ENCODE peak calls at places on chromosomes 1 and 21, in five cellular contexts. One of them, this sample, is unnamed.

GRCh38 chr1:209516771-209517471 is 66.6 kb upstream of the CAMK1G start:
- DNase-seq in psoas muscle: no peak
- DNase-seq in AG04449: no peak
- DNase-seq in mucosa of descending colon: no peak
- DNase-seq in breast epithelium: no peak
- DNase-seq in this sample: no peak

GRCh38 chr21:29382029-29382654 is 83.4 kb downstream of the BACH1 start:
- DNase-seq in psoas muscle: no peak
- DNase-seq in mucosa of descending colon: no peak
- DNase-seq in AG04449: peak; percentile 45
- DNase-seq in breast epithelium: no peak
- DNase-seq in this sample: no peak

GRCh38 chr1:91640877-91641526 is 140.4 kb downstream of the CDC7 start:
- DNase-seq in psoas muscle: no peak
- DNase-seq in mucosa of descending colon: no peak
- DNase-seq in AG04449: no peak
- DNase-seq in breast epithelium: no peak
- DNase-seq in this sample: no peak

GRCh38 chr1:42008264-42008663 is 89.5 kb upstream of the HIVEP3 start:
- DNase-seq in AG04449: no peak
- DNase-seq in mucosa of descending colon: no peak
- DNase-seq in breast epithelium: no peak
- DNase-seq in psoas muscle: no peak
- DNase-seq in this sample: no peak

GRCh38 chr1:47569681-47570470 is 132.0 kb downstream of the FOXD2 start:
- DNase-seq in mucosa of descending colon: no peak
- DNase-seq in AG04449: peak; percentile 85
- DNase-seq in psoas muscle: no peak
- DNase-seq in breast epithelium: no peak
- DNase-seq in this sample: no peak

GRCh38 chr1:117815105-117815812 is 114.2 kb downstream of the GDAP2 start:
- DNase-seq in mucosa of descending colon: no peak
- DNase-seq in AG04449: no peak
- DNase-seq in psoas muscle: no peak
- DNase-seq in breast epithelium: no peak
- DNase-seq in this sample: no peak

GRCh38 chr1:114352797-114353196 is 158.2 kb downstream of the TRIM33 start:
- DNase-seq in psoas muscle: no peak
- DNase-seq in breast epithelium: no peak
- DNase-seq in AG04449: no peak
- DNase-seq in mucosa of descending colon: no peak
- DNase-seq in this sample: peak; percentile 83

GRCh38 chr1:61812916-61813315 is 70.6 kb downstream of the PATJ start:
- DNase-seq in psoas muscle: no peak
- DNase-seq in mucosa of descending colon: no peak
- DNase-seq in AG04449: no peak
- DNase-seq in breast epithelium: no peak
- DNase-seq in this sample: no peak

GRCh38 chr1:226863446-226863845 is 7.0 kb upstream of the PSEN2 start:
- DNase-seq in psoas muscle: no peak
- DNase-seq in mucosa of descending colon: no peak
- DNase-seq in breast epithelium: no peak
- DNase-seq in AG04449: no peak
- DNase-seq in this sample: no peak

GRCh38 chr1:91553196-91553595 is 52.5 kb downstream of the CDC7 start:
- DNase-seq in mucosa of descending colon: no peak
- DNase-seq in AG04449: no peak
- DNase-seq in breast epithelium: no peak
- DNase-seq in psoas muscle: no peak
- DNase-seq in this sample: no peak

GRCh38 chr1:223720987-223721591 is 8.8 kb downstream of the CAPN2 start:
- DNase-seq in AG04449: no peak
- DNase-seq in mucosa of descending colon: no peak
- DNase-seq in psoas muscle: no peak
- DNase-seq in breast epithelium: no peak
- DNase-seq in this sample: no peak

GRCh38 chr1:29395724-29396437 is 159.6 kb downstream of the PTPRU start:
- DNase-seq in psoas muscle: no peak
- DNase-seq in breast epithelium: no peak
- DNase-seq in AG04449: no peak
- DNase-seq in mucosa of descending colon: no peak
- DNase-seq in this sample: no peak

GRCh38 chr1:209431402-209431801 is 152.1 kb upstream of the CAMK1G start:
- DNase-seq in breast epithelium: no peak
- DNase-seq in AG04449: no peak
- DNase-seq in psoas muscle: no peak
- DNase-seq in mucosa of descending colon: no peak
- DNase-seq in this sample: no peak

GRCh38 chr1:28781305-28781704 is 30.7 kb upstream of the OPRD1 start:
- DNase-seq in AG04449: no peak
- DNase-seq in breast epithelium: no peak
- DNase-seq in psoas muscle: no peak
- DNase-seq in mucosa of descending colon: no peak
- DNase-seq in this sample: no peak

GRCh38 chr1:150973826-150974579 is 632 bp downstream of the CERS2 start:
- DNase-seq in breast epithelium: no peak
- DNase-seq in AG04449: no peak
- DNase-seq in psoas muscle: peak; percentile 67
- DNase-seq in mucosa of descending colon: peak; percentile 67
- DNase-seq in this sample: no peak

GRCh38 chr1:167565922-167566321 is 12.4 kb upstream of the CREG1 start:
- DNase-seq in mucosa of descending colon: no peak
- DNase-seq in breast epithelium: no peak
- DNase-seq in psoas muscle: no peak
- DNase-seq in AG04449: no peak
- DNase-seq in this sample: no peak

GRCh38 chr1:169109561-169110134 is 3.2 kb downstream of the ATP1B1 start:
- DNase-seq in mucosa of descending colon: no peak
- DNase-seq in psoas muscle: no peak
- DNase-seq in breast epithelium: peak; percentile 58
- DNase-seq in AG04449: peak; percentile 37
- DNase-seq in this sample: no peak

GRCh38 chr1:109397451-109398342 is at the start of gene SORT1:
- DNase-seq in breast epithelium: peak; percentile 71
- DNase-seq in AG04449: no peak
- DNase-seq in mucosa of descending colon: peak; percentile 87
- DNase-seq in psoas muscle: peak; percentile 91
- DNase-seq in this sample: peak; percentile 56

GRCh38 chr1:29171089-29171488 is 10.6 kb downstream of the SRSF4 start:
- DNase-seq in AG04449: no peak
- DNase-seq in psoas muscle: no peak
- DNase-seq in breast epithelium: no peak
- DNase-seq in mucosa of descending colon: no peak
- DNase-seq in this sample: no peak

GRCh38 chr1:91804546-91805023 is 81.4 kb downstream of the TGFBR3 start:
- DNase-seq in mucosa of descending colon: no peak
- DNase-seq in AG04449: no peak
- DNase-seq in psoas muscle: no peak
- DNase-seq in breast epithelium: no peak
- DNase-seq in this sample: no peak

GRCh38 chr1:53341961-53342707 is 14.3 kb upstream of the LRP8 start:
- DNase-seq in psoas muscle: no peak
- DNase-seq in breast epithelium: peak; percentile 14
- DNase-seq in mucosa of descending colon: no peak
- DNase-seq in AG04449: no peak
- DNase-seq in this sample: no peak

GRCh38 chr1:198212126-198212525 is 55.3 kb downstream of the NEK7 start:
- DNase-seq in psoas muscle: no peak
- DNase-seq in breast epithelium: no peak
- DNase-seq in mucosa of descending colon: no peak
- DNase-seq in AG04449: no peak
- DNase-seq in this sample: no peak

GRCh38 chr1:19735419-19736127 is 64.1 kb downstream of the TMCO4 start:
- DNase-seq in mucosa of descending colon: no peak
- DNase-seq in breast epithelium: no peak
- DNase-seq in psoas muscle: peak; percentile 89
- DNase-seq in AG04449: peak; percentile 93
- DNase-seq in this sample: no peak

GRCh38 chr1:14689996-14690614 is 91.6 kb downstream of the KAZN start:
- DNase-seq in AG04449: no peak
- DNase-seq in mucosa of descending colon: no peak
- DNase-seq in breast epithelium: no peak
- DNase-seq in psoas muscle: no peak
- DNase-seq in this sample: no peak

GRCh38 chr21:44966135-44967081 is 26.6 kb downstream of the SLX9 start:
- DNase-seq in breast epithelium: no peak
- DNase-seq in AG04449: no peak
- DNase-seq in psoas muscle: peak; percentile 77
- DNase-seq in mucosa of descending colon: no peak
- DNase-seq in this sample: no peak

GRCh38 chr21:44962481-44962966 is 22.7 kb downstream of the SLX9 start:
- DNase-seq in breast epithelium: no peak
- DNase-seq in AG04449: peak; percentile 99
- DNase-seq in mucosa of descending colon: no peak
- DNase-seq in psoas muscle: peak; percentile 36
- DNase-seq in this sample: no peak

GRCh38 chr21:44967082-44968047 is 27.5 kb downstream of the SLX9 start:
- DNase-seq in breast epithelium: no peak
- DNase-seq in psoas muscle: peak; percentile 55
- DNase-seq in AG04449: no peak
- DNase-seq in mucosa of descending colon: no peak
- DNase-seq in this sample: no peak

GRCh38 chr21:44965251-44966022 is 25.6 kb downstream of the SLX9 start:
- DNase-seq in breast epithelium: no peak
- DNase-seq in mucosa of descending colon: no peak
- DNase-seq in psoas muscle: peak; percentile 48
- DNase-seq in AG04449: no peak
- DNase-seq in this sample: no peak

DNA sequence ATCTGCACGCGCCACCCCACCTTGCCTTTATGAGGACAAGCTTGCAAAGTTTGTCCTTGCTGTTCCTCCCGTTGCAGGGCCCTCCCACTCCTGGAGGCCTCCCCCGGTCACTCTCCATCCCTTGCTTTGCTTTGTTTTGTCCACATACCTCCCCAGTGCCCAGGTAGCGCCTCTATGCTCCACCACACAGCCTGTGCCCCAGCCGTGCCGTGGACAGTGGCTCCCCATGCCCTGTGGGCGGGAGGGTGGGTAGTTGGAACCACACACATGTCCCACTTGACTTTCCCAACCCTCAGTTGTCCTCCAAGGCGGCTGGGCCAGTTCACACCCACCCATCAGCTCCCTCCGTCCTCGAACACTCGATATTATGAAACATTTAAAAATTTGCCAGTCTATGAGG is 24.6 kb downstream of the SLX9 start:
- DNase-seq in AG04449: no peak
- DNase-seq in breast epithelium: no peak
- DNase-seq in psoas muscle: no peak
- DNase-seq in mucosa of descending colon: no peak
- DNase-seq in this sample: no peak
- TF ChIP-seq CTCF in AG04449: no peak
- TF ChIP-seq CTCF in breast epithelium: no peak
- TF ChIP-seq CTCF in psoas muscle: no peak
- TF ChIP-seq CTCF in mucosa of descending colon: no peak
- TF ChIP-seq CTCF in this sample: no peak

DNA sequence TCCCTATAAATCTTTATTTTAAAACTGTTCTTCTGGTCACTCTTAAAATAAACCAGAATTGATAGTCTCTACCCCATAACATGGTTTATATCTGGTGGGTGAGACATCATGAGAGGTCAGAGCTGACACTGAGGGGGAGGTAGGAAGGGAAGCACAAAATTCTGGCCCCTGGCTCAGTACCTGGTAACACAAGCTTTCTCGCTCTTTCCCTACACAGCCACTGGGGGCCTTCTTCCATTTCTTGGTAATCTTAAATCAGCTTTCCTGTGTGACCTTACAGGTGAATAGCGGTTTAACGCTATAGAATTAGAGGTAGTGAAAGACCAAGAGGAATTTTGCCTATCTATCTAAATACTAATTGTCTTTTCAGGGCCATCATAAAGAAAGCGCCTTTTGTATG is 5.4 kb downstream of the CRNN start:
- DNase-seq in psoas muscle: no peak
- DNase-seq in breast epithelium: no peak
- DNase-seq in AG04449: no peak
- DNase-seq in mucosa of descending colon: no peak
- DNase-seq in this sample: no peak
- TF ChIP-seq CTCF in psoas muscle: no peak
- TF ChIP-seq CTCF in breast epithelium: no peak
- TF ChIP-seq CTCF in AG04449: no peak
- TF ChIP-seq CTCF in mucosa of descending colon: no peak
- TF ChIP-seq CTCF in this sample: no peak

GRCh38 chr1:156055343-156055645 is 712 bp downstream of the LAMTOR2 start:
- DNase-seq in mucosa of descending colon: no peak
- DNase-seq in AG04449: no peak
- DNase-seq in psoas muscle: no peak
- DNase-seq in breast epithelium: no peak
- DNase-seq in this sample: no peak

GRCh38 chr1:156052862-156053769 is 482 bp downstream of the UBQLN4 start:
- DNase-seq in breast epithelium: peak; percentile 57
- DNase-seq in psoas muscle: peak; percentile 75
- DNase-seq in AG04449: no peak
- DNase-seq in mucosa of descending colon: peak; percentile 85
- DNase-seq in this sample: no peak

GRCh38 chr1:156055649-156056048 is 1.1 kb downstream of the LAMTOR2 start:
- DNase-seq in AG04449: no peak
- DNase-seq in breast epithelium: no peak
- DNase-seq in psoas muscle: no peak
- DNase-seq in mucosa of descending colon: no peak
- DNase-seq in this sample: no peak

GRCh38 chr1:156053770-156054499 is at the start of gene UBQLN4:
- DNase-seq in AG04449: no peak
- DNase-seq in mucosa of descending colon: peak; percentile 91
- DNase-seq in psoas muscle: peak; percentile 95
- DNase-seq in breast epithelium: peak; percentile 79
- DNase-seq in this sample: peak; percentile 88

DNA sequence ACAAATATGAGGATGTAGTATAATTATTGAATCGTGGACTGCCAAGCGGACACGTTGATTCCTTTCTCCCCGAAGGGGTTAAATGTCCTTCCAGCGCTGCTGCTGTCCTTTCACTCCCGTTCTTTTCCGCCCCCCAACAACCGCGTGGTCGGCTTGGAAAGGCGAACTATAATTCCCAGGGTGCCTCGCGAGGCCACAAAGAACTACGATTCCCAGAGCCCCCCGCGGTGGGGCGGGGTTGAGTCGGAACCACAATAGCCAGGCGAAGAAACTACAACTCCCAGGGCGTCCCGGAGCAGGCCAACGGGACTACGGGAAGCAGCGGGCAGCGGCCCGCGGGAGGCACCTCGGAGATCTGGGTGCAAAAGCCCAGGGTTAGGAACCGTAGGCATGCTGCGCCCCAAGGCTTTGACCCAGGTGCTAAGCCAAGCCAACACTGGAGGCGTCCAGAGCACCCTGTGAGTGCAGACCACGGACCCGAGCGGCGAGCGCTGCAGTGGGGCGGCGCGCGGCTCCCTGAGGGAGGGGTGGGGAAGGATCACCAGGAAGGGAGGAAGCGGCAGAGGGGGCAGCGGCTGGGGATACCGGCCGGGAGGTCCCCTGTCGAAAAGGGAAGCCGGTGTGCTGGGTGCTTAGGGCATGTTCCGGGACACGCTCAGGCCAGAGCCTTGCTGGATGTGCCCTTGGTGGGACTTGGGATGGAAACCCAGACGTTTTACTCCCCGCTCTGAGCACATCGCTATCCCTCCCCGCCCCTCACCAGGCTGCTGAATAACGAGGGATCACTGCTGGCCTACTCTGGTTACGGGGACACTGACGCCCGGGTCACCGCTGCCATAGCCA is at the start of gene LAMTOR2:
- DNase-seq in breast epithelium: peak; percentile 96
- DNase-seq in psoas muscle: peak; percentile 99
- DNase-seq in AG04449: peak; percentile 67
- DNase-seq in mucosa of descending colon: peak; percentile 98
- DNase-seq in this sample: peak; percentile 99
- TF ChIP-seq CTCF in breast epithelium: no peak
- TF ChIP-seq CTCF in psoas muscle: no peak
- TF ChIP-seq CTCF in AG04449: no peak
- TF ChIP-seq CTCF in mucosa of descending colon: no peak
- TF ChIP-seq CTCF in this sample: no peak

GRCh38 chr1:2132222-2133038 is 62.1 kb downstream of the FAAP20 start:
- DNase-seq in AG04449: no peak
- DNase-seq in breast epithelium: no peak
- DNase-seq in psoas muscle: no peak
- DNase-seq in mucosa of descending colon: no peak
- DNase-seq in this sample: no peak
- TF ChIP-seq CTCF in AG04449: peak; percentile 43
- TF ChIP-seq CTCF in breast epithelium: peak; percentile 7
- TF ChIP-seq CTCF in psoas muscle: peak; percentile 19
- TF ChIP-seq CTCF in mucosa of descending colon: no peak
- TF ChIP-seq CTCF in this sample: peak; percentile 45